ENCODE peak calls at places on chromosomes 13 and 19, in ten cellular contexts. P, E, H, D, K, R, M, Y, J and G are unnamed samples.
A peak's percentile ranks its signal among the peaks of the same experiment; 100 is the strongest.

GRCh38 chr19:5051619-5052018 is 82.7 kb downstream of the KDM4B start:
- DNase-seq in P (no peak), E (no peak), H (no peak), D (no peak), K (no peak), R (no peak), M (no peak), Y (no peak), J (no peak), G (no peak)

GRCh38 chr19:49489601-49490167 is 2.3 kb downstream of the RPL13A start:
- DNase-seq in P (no peak), E (no peak), H (no peak), D (no peak), K (no peak), R (no peak), M (no peak), Y (no peak), J (no peak), G (no peak)

GRCh38 chr19:38559428-38560401 is 58.0 kb downstream of the MAP4K1 start:
- DNase-seq in P (no peak), E (peak; percentile 4), H (no peak), D (no peak), K (no peak), R (no peak), M (peak; percentile 22), Y (no peak), J (no peak), G (peak; percentile 77)

GRCh38 chr19:53775524-53775923 is 48.6 kb downstream of the NLRP12 start:
- DNase-seq in P (no peak), E (no peak), H (no peak), D (no peak), K (no peak), R (no peak), M (no peak), Y (no peak), J (no peak), G (no peak)

GRCh38 chr19:4115050-4115817 is 8.7 kb downstream of the MAP2K2 start:
- DNase-seq in P (no peak), E (no peak), H (no peak), D (no peak), K (peak; percentile 48), R (no peak), M (no peak), Y (no peak), J (no peak), G (no peak)

GRCh38 chr13:52980695-52981094 is 47.9 kb upstream of the OLFM4 start:
- DNase-seq in P (no peak), E (no peak), H (no peak), D (no peak), K (no peak), R (no peak), M (no peak), Y (no peak), J (no peak), G (peak; percentile 4)

GRCh38 chr13:95535243-95535642 is 17.3 kb upstream of the CLDN10 start:
- DNase-seq in P (no peak), E (no peak), H (peak; percentile 45), D (peak; percentile 88), K (no peak), R (no peak), M (no peak), Y (no peak), J (no peak), G (peak; percentile 83)

GRCh38 chr13:54647275-54647674 is 1618.7 kb downstream of the OLFM4 start:
- DNase-seq in P (no peak), E (no peak), H (no peak), D (no peak), K (no peak), R (no peak), M (no peak), Y (no peak), J (no peak), G (no peak)

GRCh38 chr13:36919206-36919832 is 719 bp downstream of the SMAD9 start:
- DNase-seq in P (peak; percentile 77), E (peak; percentile 67), H (peak; percentile 71), D (no peak), K (peak; percentile 29), R (peak; percentile 50), M (peak; percentile 89), Y (peak; percentile 33), J (peak; percentile 40), G (peak; percentile 22)

GRCh38 chr13:109989686-109990085 is 203.3 kb upstream of the IRS2 start:
- DNase-seq in P (no peak), E (no peak), H (no peak), D (peak; percentile 64), K (no peak), R (no peak), M (no peak), Y (no peak), J (no peak), G (no peak)

GRCh38 chr19:13096968-13097330 is 5.7 kb downstream of the LYL1 start:
- DNase-seq in P (no peak), E (no peak), H (no peak), D (no peak), K (no peak), R (no peak), M (no peak), Y (no peak), J (no peak), G (no peak)

GRCh38 chr19:13097331-13098258 is 5.1 kb downstream of the LYL1 start:
- DNase-seq in P (peak; percentile 91), E (peak; percentile 85), H (no peak), D (no peak), K (no peak), R (no peak), M (no peak), Y (peak; percentile 68), J (peak; percentile 49), G (no peak)

GRCh38 chr19:13094771-13095392 is 7.8 kb downstream of the LYL1 start:
- DNase-seq in P (peak; percentile 79), E (no peak), H (no peak), D (no peak), K (no peak), R (no peak), M (no peak), Y (no peak), J (no peak), G (no peak)

GRCh38 chr19:13095393-13095784 is 7.3 kb downstream of the LYL1 start:
- DNase-seq in P (peak; percentile 88), E (no peak), H (no peak), D (no peak), K (no peak), R (no peak), M (no peak), Y (no peak), J (no peak), G (no peak)

GRCh38 chr19:13095934-13096890 is 6.4 kb downstream of the LYL1 start:
- DNase-seq in P (peak; percentile 88), E (no peak), H (peak; percentile 65), D (no peak), K (no peak), R (no peak), M (no peak), Y (no peak), J (no peak), G (no peak)
- H3K27ac ChIP-seq in P (peak overlapping the region; percentile 98), E (peak overlapping the region; percentile 96), H (no peak overlapping the region), D (no peak overlapping the region), K (peak overlapping the region; percentile 47), R (peak overlapping the region; percentile 52), M (no peak overlapping the region), Y (peak overlapping the region; percentile 30), J (peak overlapping the region; percentile 77), G (peak overlapping the region; percentile 49)

GRCh38 chr19:18651300-18651699 is 14.5 kb downstream of the KLHL26 start:
- DNase-seq in P (no peak), E (no peak), H (no peak), D (no peak), K (no peak), R (no peak), M (no peak), Y (no peak), J (no peak), G (no peak)
- H3K27ac ChIP-seq in P (no peak overlapping the region), E (peak overlapping the region; percentile 80), H (peak overlapping the region; percentile 62), D (peak overlapping the region; percentile 90), K (peak overlapping the region; percentile 94), R (peak overlapping the region; percentile 78), M (peak overlapping the region; percentile 96), Y (peak overlapping the region; percentile 81), J (peak overlapping the region; percentile 61), G (peak overlapping the region; percentile 66)

DNA sequence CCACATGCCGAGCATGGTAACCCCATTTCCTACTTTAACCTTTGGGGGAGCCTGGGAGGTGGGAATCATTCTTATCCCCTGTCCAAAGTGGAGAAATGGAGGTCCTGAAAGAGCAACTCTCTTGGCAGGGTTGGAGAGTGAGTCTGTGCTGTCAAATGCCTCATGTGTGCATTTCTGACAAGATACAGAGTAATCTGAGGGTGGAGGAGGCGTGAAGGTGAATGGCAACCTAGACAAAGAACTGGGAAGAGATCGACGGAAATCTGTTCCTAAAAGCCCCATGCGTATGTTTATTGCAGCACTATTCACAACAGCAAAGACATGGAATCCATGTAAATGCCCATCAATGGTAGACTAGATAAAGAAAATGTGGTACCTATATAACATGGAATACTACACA is 63.8 kb upstream of the USP29 start:
- DNase-seq in P (no peak), E (no peak), H (no peak), D (no peak), K (no peak), R (no peak), M (no peak), Y (no peak), J (no peak), G (no peak)
- H3K27ac ChIP-seq in P (no peak overlapping the region), E (no peak overlapping the region), H (no peak overlapping the region), D (no peak overlapping the region), K (no peak overlapping the region), R (no peak overlapping the region), M (no peak overlapping the region), Y (no peak overlapping the region), J (no peak overlapping the region), G (no peak overlapping the region)

GRCh38 chr13:45327253-45327954 is 13.6 kb downstream of the TPT1 start:
- DNase-seq in P (no peak), E (no peak), H (no peak), D (no peak), K (no peak), R (no peak), M (no peak), Y (no peak), J (no peak), G (no peak)
- H3K27ac ChIP-seq in P (peak overlapping the region; percentile 37), E (peak overlapping the region; percentile 48), H (no peak overlapping the region), D (peak overlapping the region; percentile 90), K (peak overlapping the region; percentile 42), R (no peak overlapping the region), M (no peak overlapping the region), Y (peak overlapping the region; percentile 86), J (no peak overlapping the region), G (peak overlapping the region; percentile 78)

DNA sequence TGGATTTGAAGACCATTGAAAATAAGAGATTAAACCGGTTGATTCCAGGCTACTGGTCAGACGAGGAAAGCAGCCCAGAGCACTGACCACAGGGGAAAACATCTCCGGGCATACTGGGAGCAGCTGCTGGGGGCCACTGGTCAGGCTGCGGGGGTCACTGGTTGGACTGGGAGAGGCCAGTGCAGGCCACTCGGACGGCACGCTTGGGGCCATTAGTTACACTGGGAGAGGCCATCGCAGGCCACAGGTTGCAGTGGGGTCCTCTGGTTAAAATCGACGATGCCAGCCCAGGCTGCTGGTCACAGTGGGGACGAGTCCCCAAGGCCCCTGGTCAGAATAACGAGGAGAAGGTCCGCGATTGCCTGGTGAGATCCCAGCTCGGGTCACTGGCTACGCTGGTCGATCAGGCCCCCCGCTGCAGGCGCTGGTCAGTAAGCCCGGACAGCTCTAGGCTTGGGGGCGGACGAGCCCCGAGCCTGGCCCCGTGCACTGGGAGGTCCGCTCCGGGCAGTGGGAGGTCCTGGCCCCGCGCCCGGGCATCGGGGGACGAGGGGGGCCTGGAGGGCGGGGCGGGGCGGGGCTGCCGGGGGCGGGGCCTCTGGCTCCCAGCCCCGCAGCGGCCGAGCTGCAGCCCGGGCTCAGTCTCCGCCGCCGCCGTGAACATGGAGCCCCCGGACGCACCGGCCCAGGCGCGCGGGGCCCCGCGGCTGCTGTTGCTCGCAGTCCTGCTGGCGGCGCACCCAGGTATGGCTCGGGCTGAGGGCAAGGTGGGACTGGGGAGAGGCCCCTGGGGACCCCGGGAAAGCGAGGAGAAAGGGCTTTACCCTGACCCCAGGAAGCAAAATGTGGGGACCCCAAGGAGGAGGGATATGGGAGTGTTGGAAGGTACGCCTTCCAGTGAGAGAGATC is at the start of gene BCAM:
- DNase-seq in P (peak; percentile 87), E (peak; percentile 83), H (peak; percentile 91), D (no peak), K (peak; percentile 87), R (peak; percentile 70), M (peak; percentile 91), Y (peak; percentile 84), J (peak; percentile 57), G (peak; percentile 79)
- H3K27ac ChIP-seq in P (peak within 1 kb of the TSS; percentile 80), E (peak within 1 kb of the TSS; percentile 80), H (peak within 1 kb of the TSS; percentile 85), D (no peak within 1 kb of the TSS), K (peak within 1 kb of the TSS; percentile 96), R (peak within 1 kb of the TSS; percentile 40), M (peak within 1 kb of the TSS; percentile 95), Y (peak within 1 kb of the TSS; percentile 68), J (peak within 1 kb of the TSS; percentile 73), G (peak within 1 kb of the TSS; percentile 95)